ENCODE peak calls at places on chromosomes 3 and 15, in four cellular contexts. One of them, this sample, is unnamed.

GRCh38 chr3:50154840-50155490 is at the start of gene SEMA3F:
- DNase-seq in choroid plexus epithelial cell: peak; percentile 62
- DNase-seq in NCI-H1105: no peak
- DNase-seq in mesothelial cell of epicardium: peak; percentile 62
- DNase-seq in this sample: peak; percentile 74

GRCh38 chr3:98521897-98522537 is 685 bp downstream of the CLDND1 start:
- DNase-seq in mesothelial cell of epicardium: no peak
- DNase-seq in choroid plexus epithelial cell: peak; percentile 68
- DNase-seq in NCI-H1105: no peak
- DNase-seq in this sample: peak; percentile 80

GRCh38 chr15:80020731-80021130 is 38.7 kb upstream of the ZFAND6 start:
- DNase-seq in NCI-H1105: no peak
- DNase-seq in choroid plexus epithelial cell: no peak
- DNase-seq in mesothelial cell of epicardium: no peak
- DNase-seq in this sample: no peak

GRCh38 chr3:5630396-5630795 is 442.9 kb downstream of the EDEM1 start:
- DNase-seq in NCI-H1105: no peak
- DNase-seq in mesothelial cell of epicardium: no peak
- DNase-seq in choroid plexus epithelial cell: no peak
- DNase-seq in this sample: no peak

GRCh38 chr15:65086680-65087111 is 10.2 kb downstream of the KBTBD13 start:
- DNase-seq in mesothelial cell of epicardium: no peak
- DNase-seq in choroid plexus epithelial cell: peak; percentile 29
- DNase-seq in NCI-H1105: no peak
- DNase-seq in this sample: no peak

GRCh38 chr3:159856496-159857098 is 132.0 kb upstream of the IL12A start:
- DNase-seq in NCI-H1105: peak; percentile 74
- DNase-seq in mesothelial cell of epicardium: no peak
- DNase-seq in choroid plexus epithelial cell: no peak
- DNase-seq in this sample: peak; percentile 54

GRCh38 chr3:190655933-190656332 is 142.0 kb downstream of the IL1RAP start:
- DNase-seq in mesothelial cell of epicardium: no peak
- DNase-seq in choroid plexus epithelial cell: no peak
- DNase-seq in NCI-H1105: no peak
- DNase-seq in this sample: no peak

GRCh38 chr3:183537295-183537730 is 18.2 kb downstream of the KLHL6 start:
- DNase-seq in mesothelial cell of epicardium: no peak
- DNase-seq in NCI-H1105: no peak
- DNase-seq in choroid plexus epithelial cell: peak; percentile 90
- DNase-seq in this sample: peak; percentile 54

GRCh38 chr3:184635126-184635525 is 73.5 kb downstream of the EPHB3 start:
- DNase-seq in NCI-H1105: peak; percentile 82
- DNase-seq in mesothelial cell of epicardium: no peak
- DNase-seq in choroid plexus epithelial cell: no peak
- DNase-seq in this sample: no peak

This sample was measured in mesenchymal stem cell.